ENCODE peak calls at places on chromosomes 1 and 21, in ten cellular contexts. J, U, T, F, G, I, P, Z, N and X are unnamed samples.

GRCh38 chr1:93672069-93672468 is 9.6 kb downstream of the BCAR3 start:
- DNase-seq in J (no peak), U (no peak), T (no peak), F (peak; percentile 86), G (no peak), I (no peak), P (peak; percentile 75), Z (peak; percentile 88), N (no peak), X (no peak)

GRCh38 chr1:153113416-153113815 is at the start of gene SPRR2F:
- DNase-seq in J (no peak), U (no peak), T (no peak), F (no peak), G (no peak), I (no peak), P (no peak), Z (no peak), N (no peak), X (no peak)

GRCh38 chr1:161738627-161739287 is 10.8 kb upstream of the DUSP12 start:
- DNase-seq in J (peak; percentile 84), U (no peak), T (peak; percentile 97), F (peak; percentile 57), G (peak; percentile 44), I (peak; percentile 23), P (peak; percentile 46), Z (peak; percentile 22), N (peak; percentile 69), X (peak; percentile 3)

GRCh38 chr21:43277481-43278351 is 108.9 kb downstream of the CRYAA start:
- DNase-seq in J (no peak), U (no peak), T (no peak), F (no peak), G (no peak), I (no peak), P (no peak), Z (peak; percentile 32), N (no peak), X (no peak)

GRCh38 chr1:246695136-246695535 is 29.1 kb upstream of the SCCPDH start:
- DNase-seq in J (no peak), U (no peak), T (no peak), F (no peak), G (no peak), I (no peak), P (no peak), Z (no peak), N (no peak), X (no peak)

GRCh38 chr1:211129790-211130189 is 4.2 kb downstream of the KCNH1 start:
- DNase-seq in J (no peak), U (no peak), T (no peak), F (no peak), G (no peak), I (no peak), P (no peak), Z (no peak), N (no peak), X (no peak)

GRCh38 chr1:43367026-43367903 is 546 bp downstream of the ELOVL1 start:
- DNase-seq in J (no peak), U (no peak), T (no peak), F (no peak), G (peak; percentile 26), I (peak; percentile 22), P (no peak), Z (peak; percentile 17), N (peak; percentile 37), X (peak; percentile 40)

GRCh38 chr1:228902781-228903572 is 167.7 kb downstream of the RHOU start:
- DNase-seq in J (no peak), U (no peak), T (no peak), F (peak; percentile 97), G (no peak), I (peak; percentile 70), P (peak; percentile 96), Z (peak; percentile 78), N (no peak), X (no peak)

GRCh38 chr21:36282568-36283230 is 37.3 kb upstream of the MORC3 start:
- DNase-seq in J (no peak), U (no peak), T (peak; percentile 74), F (peak; percentile 37), G (no peak), I (no peak), P (no peak), Z (no peak), N (peak; percentile 27), X (no peak)

GRCh38 chr1:95752515-95753381 is 518.7 kb downstream of the RWDD3 start:
- DNase-seq in J (no peak), U (no peak), T (no peak), F (no peak), G (no peak), I (no peak), P (no peak), Z (no peak), N (no peak), X (no peak)

GRCh38 chr21:18245493-18245967 is 897 bp downstream of the CHODL start:
- DNase-seq in J (no peak), U (peak; percentile 11), T (no peak), F (peak; percentile 65), G (peak; percentile 16), I (no peak), P (peak; percentile 65), Z (no peak), N (no peak), X (no peak)

GRCh38 chr1:243718893-243719292 is 131.2 kb downstream of the AKT3 start:
- DNase-seq in J (no peak), U (no peak), T (no peak), F (peak; percentile 74), G (no peak), I (no peak), P (no peak), Z (no peak), N (no peak), X (no peak)

GRCh38 chr1:12166834-12167492 is at the start of gene TNFRSF1B:
- DNase-seq in J (no peak), U (peak; percentile 18), T (peak; percentile 43), F (peak; percentile 75), G (peak; percentile 70), I (no peak), P (peak; percentile 63), Z (peak; percentile 67), N (peak; percentile 83), X (peak; percentile 61)

GRCh38 chr1:67970088-67970487 is 80.3 kb downstream of the DIRAS3 start:
- DNase-seq in J (no peak), U (no peak), T (no peak), F (peak; percentile 68), G (no peak), I (no peak), P (no peak), Z (no peak), N (no peak), X (no peak)

GRCh38 chr1:193569696-193570269 is 383.4 kb upstream of the B3GALT2 start:
- DNase-seq in J (no peak), U (no peak), T (no peak), F (peak; percentile 88), G (no peak), I (no peak), P (no peak), Z (no peak), N (peak; percentile 5), X (peak; percentile 4)